ENCODE peak calls at places on chromosomes 11 and 22, in six cellular contexts. G, R, B, F, Q and H are unnamed samples.

GRCh38 chr22:46674367-46674781 is 54.2 kb downstream of the GRAMD4 start:
- DNase-seq in R (no peak), G (no peak), B (peak; percentile 47), F (peak; percentile 51), Q (peak; percentile 92), H (no peak)

GRCh38 chr11:57288771-57289579 is 35.8 kb downstream of the TNKS1BP1 start:
- DNase-seq in F (no peak), B (no peak), R (peak; percentile 90), Q (no peak), G (peak; percentile 96), H (no peak)

GRCh38 chr11:57378166-57378565 is 2.8 kb downstream of the PRG3 start:
- DNase-seq in R (no peak), Q (no peak), G (peak; percentile 5), F (no peak), B (no peak), H (no peak)

GRCh38 chr11:129973809-129974208 is 28.8 kb downstream of the PRDM10 start:
- DNase-seq in Q (no peak), G (no peak), B (peak; percentile 36), R (no peak), F (peak; percentile 42), H (no peak)

GRCh38 chr22:38304526-38304925 is 12.7 kb downstream of the CSNK1E start:
- DNase-seq in F (no peak), G (peak; percentile 54), Q (no peak), R (no peak), B (no peak), H (no peak)

GRCh38 chr22:31139066-31139465 is 1.2 kb downstream of the PLA2G3 start:
- DNase-seq in G (no peak), Q (no peak), F (no peak), B (no peak), R (no peak), H (no peak)

GRCh38 chr11:72413914-72414628 is 20.3 kb downstream of the CLPB start:
- DNase-seq in F (peak; percentile 88), Q (peak; percentile 75), B (peak; percentile 85), R (peak; percentile 67), G (peak; percentile 78), H (no peak)

GRCh38 chr11:93513763-93514162 is 29.4 kb downstream of the SMCO4 start:
- DNase-seq in R (no peak), G (no peak), Q (no peak), B (no peak), F (no peak), H (no peak)

GRCh38 chr22:17074648-17075002 is 10.2 kb upstream of the IL17RA start:
- DNase-seq in G (peak; percentile 34), F (no peak), Q (no peak), R (peak; percentile 19), B (no peak), H (no peak)

GRCh38 chr11:86551286-86551685 is 121.1 kb downstream of the ME3 start:
- DNase-seq in B (no peak), Q (no peak), R (peak; percentile 91), G (peak; percentile 96), F (peak; percentile 67), H (no peak)

GRCh38 chr11:34495724-34496377 is 17.7 kb downstream of the ELF5 start:
- DNase-seq in Q (no peak), R (no peak), F (no peak), G (no peak), B (peak; percentile 80), H (no peak)

GRCh38 chr11:117045196-117045595 is 53.0 kb downstream of the SIK3 start:
- DNase-seq in F (peak; percentile 24), G (peak; percentile 66), B (no peak), R (peak; percentile 33), Q (no peak), H (no peak)

GRCh38 chr11:45333023-45333422 is 46.9 kb upstream of the SYT13 start:
- DNase-seq in Q (no peak), B (no peak), G (no peak), R (no peak), F (no peak), H (peak; percentile 16)

GRCh38 chr11:105236631-105237030 is 97.1 kb upstream of the CARD18 start:
- DNase-seq in B (no peak), R (peak; percentile 56), Q (no peak), G (peak; percentile 47), F (no peak), H (no peak)

GRCh38 chr11:46446343-46446751 is 54.8 kb upstream of the CHRM4 start:
- DNase-seq in Q (no peak), G (peak; percentile 28), R (no peak), F (no peak), B (no peak), H (no peak)

GRCh38 chr11:62602141-62603071 is 741 bp upstream of the MTA2 start:
- DNase-seq in G (peak; percentile 52), B (peak; percentile 77), Q (no peak), F (peak; percentile 84), R (peak; percentile 11), H (no peak)

GRCh38 chr11:122933434-122933833 is 48.2 kb downstream of the BSX start:
- DNase-seq in G (peak; percentile 47), R (no peak), B (no peak), F (no peak), Q (no peak), H (no peak)

GRCh38 chr22:26642465-26643367 is 14.7 kb upstream of the MIAT start:
- DNase-seq in G (no peak), F (no peak), Q (peak; percentile 85), B (no peak), R (no peak), H (no peak)

GRCh38 chr11:129131361-129131760 is 60.8 kb downstream of the ARHGAP32 start:
- DNase-seq in R (no peak), B (no peak), F (no peak), G (no peak), Q (no peak), H (no peak)